ENCODE peak calls at places on chromosomes 7 and 10, in eight cellular contexts. R is ecto neural progenitor cell; Q is stimulated activated CD4-positive, alpha-beta T cell treated with anti-CD3 and anti-CD28 coated beads, Interleukin-1b, Interleukin-23, amount 100 ng/mL, for 1 hour; G is RWPE1; O is NCI-H1092 treated with DMSO at 0.1 percent for 48 hours; I is nucleus accumbens; S is spleen; W is ELF-1. L is an unnamed sample.

GRCh38 chr7:6588566-6588965 is 1.3 kb upstream of the INTS15 start:
- DNase-seq in R (no peak), Q (no peak), G (no peak), O (no peak), I (no peak), S (no peak), W (no peak), L (no peak)

GRCh38 chr7:107318523-107319160 is 149.8 kb downstream of the HBP1 start:
- DNase-seq in R (no peak), Q (no peak), G (no peak), O (no peak), I (no peak), S (no peak), W (no peak), L (no peak)

GRCh38 chr10:6282454-6282958 is 79.8 kb downstream of the PFKFB3 start:
- DNase-seq in R (no peak), Q (no peak), G (no peak), O (no peak), I (no peak), S (no peak), W (no peak), L (no peak)

GRCh38 chr7:112080974-112081373 is 125.2 kb downstream of the DOCK4 start:
- DNase-seq in R (no peak), Q (no peak), G (no peak), O (no peak), I (no peak), S (no peak), W (no peak), L (no peak)

GRCh38 chr10:101087965-101088364 is 26.2 kb downstream of the KAZALD1 start:
- DNase-seq in R (no peak), Q (no peak), G (no peak), O (no peak), I (no peak), S (no peak), W (no peak), L (no peak)

GRCh38 chr10:110446954-110447608 is 50.6 kb upstream of the DUSP5 start:
- DNase-seq in R (peak; percentile 33), Q (no peak), G (peak; percentile 89), O (no peak), I (no peak), S (peak; percentile 63), W (peak; percentile 44), L (no peak)

GRCh38 chr10:34732926-34733325 is 82.2 kb downstream of the PARD3 start:
- DNase-seq in R (no peak), Q (no peak), G (peak; percentile 46), O (no peak), I (no peak), S (no peak), W (no peak), L (no peak)

GRCh38 chr7:47968852-47969774 is 10.3 kb downstream of the HUS1 start:
- DNase-seq in R (peak; percentile 78), Q (no peak), G (peak; percentile 72), O (peak; percentile 67), I (no peak), S (no peak), W (peak; percentile 80), L (peak; percentile 70)

GRCh38 chr7:27112960-27113949 is 10.8 kb upstream of the HOXA2 start:
- DNase-seq in R (peak; percentile 64), Q (no peak), G (peak; percentile 81), O (no peak), I (no peak), S (no peak), W (peak; percentile 93), L (no peak)

L was measured in esophagus muscularis mucosa.